ENCODE peak calls at places on chromosomes 7 and 10, in seven cellular contexts. One of them, this sample, is unnamed.

GRCh38 chr7:29039747-29040569 is 81.8 kb upstream of the TRIL start:
- DNase-seq in progenitor cell of endocrine pancreas: no peak
- DNase-seq in SK-N-SH: no peak
- DNase-seq in WTC11: no peak
- DNase-seq in CD4-positive, alpha-beta T cell: no peak
- DNase-seq in GM10248: no peak
- DNase-seq in kidney epithelial cell: no peak
- DNase-seq in this sample: no peak

GRCh38 chr10:70379581-70380176 is 2.7 kb downstream of the LRRC20 start:
- DNase-seq in progenitor cell of endocrine pancreas: no peak
- DNase-seq in SK-N-SH: peak; percentile 64
- DNase-seq in WTC11: peak; percentile 57
- DNase-seq in CD4-positive, alpha-beta T cell: no peak
- DNase-seq in GM10248: peak; percentile 53
- DNase-seq in kidney epithelial cell: no peak
- DNase-seq in this sample: no peak

GRCh38 chr7:24390376-24391157 is 106.6 kb downstream of the NPY start:
- DNase-seq in progenitor cell of endocrine pancreas: no peak
- DNase-seq in SK-N-SH: no peak
- DNase-seq in WTC11: no peak
- DNase-seq in CD4-positive, alpha-beta T cell: no peak
- DNase-seq in GM10248: no peak
- DNase-seq in kidney epithelial cell: no peak
- DNase-seq in this sample: no peak

GRCh38 chr7:72015106-72015505 is 397.0 kb downstream of the CALN1 start:
- DNase-seq in progenitor cell of endocrine pancreas: no peak
- DNase-seq in SK-N-SH: no peak
- DNase-seq in WTC11: no peak
- DNase-seq in CD4-positive, alpha-beta T cell: no peak
- DNase-seq in GM10248: no peak
- DNase-seq in kidney epithelial cell: no peak
- DNase-seq in this sample: no peak

GRCh38 chr10:12509016-12509793 is 159.9 kb downstream of the CAMK1D start:
- DNase-seq in progenitor cell of endocrine pancreas: no peak
- DNase-seq in SK-N-SH: no peak
- DNase-seq in WTC11: no peak
- DNase-seq in CD4-positive, alpha-beta T cell: no peak
- DNase-seq in GM10248: no peak
- DNase-seq in kidney epithelial cell: no peak
- DNase-seq in this sample: peak; percentile 24

GRCh38 chr7:2116086-2116810 is 116.5 kb downstream of the MAD1L1 start:
- DNase-seq in progenitor cell of endocrine pancreas: no peak
- DNase-seq in SK-N-SH: no peak
- DNase-seq in WTC11: no peak
- DNase-seq in CD4-positive, alpha-beta T cell: no peak
- DNase-seq in GM10248: no peak
- DNase-seq in kidney epithelial cell: no peak
- DNase-seq in this sample: no peak

GRCh38 chr7:158235862-158236261 is 351.8 kb downstream of the PTPRN2 start:
- DNase-seq in progenitor cell of endocrine pancreas: no peak
- DNase-seq in SK-N-SH: no peak
- DNase-seq in WTC11: no peak
- DNase-seq in CD4-positive, alpha-beta T cell: no peak
- DNase-seq in GM10248: no peak
- DNase-seq in kidney epithelial cell: no peak
- DNase-seq in this sample: no peak

GRCh38 chr7:109659261-109659660 is 1089.6 kb downstream of the DNAJB9 start:
- DNase-seq in progenitor cell of endocrine pancreas: no peak
- DNase-seq in SK-N-SH: no peak
- DNase-seq in WTC11: no peak
- DNase-seq in CD4-positive, alpha-beta T cell: no peak
- DNase-seq in GM10248: no peak
- DNase-seq in kidney epithelial cell: no peak
- DNase-seq in this sample: no peak

GRCh38 chr7:36639826-36640225 is 84.5 kb downstream of the AOAH start:
- DNase-seq in progenitor cell of endocrine pancreas: no peak
- DNase-seq in SK-N-SH: no peak
- DNase-seq in WTC11: no peak
- DNase-seq in CD4-positive, alpha-beta T cell: peak; percentile 65
- DNase-seq in GM10248: no peak
- DNase-seq in kidney epithelial cell: no peak
- DNase-seq in this sample: peak; percentile 74

GRCh38 chr10:126917375-126917774 is 12.1 kb downstream of the DOCK1 start:
- DNase-seq in progenitor cell of endocrine pancreas: no peak
- DNase-seq in SK-N-SH: peak; percentile 74
- DNase-seq in WTC11: no peak
- DNase-seq in CD4-positive, alpha-beta T cell: no peak
- DNase-seq in GM10248: no peak
- DNase-seq in kidney epithelial cell: no peak
- DNase-seq in this sample: no peak

GRCh38 chr10:108582387-108582786 is 1340.9 kb downstream of the XPNPEP1 start:
- DNase-seq in progenitor cell of endocrine pancreas: no peak
- DNase-seq in SK-N-SH: no peak
- DNase-seq in WTC11: no peak
- DNase-seq in CD4-positive, alpha-beta T cell: no peak
- DNase-seq in GM10248: no peak
- DNase-seq in kidney epithelial cell: no peak
- DNase-seq in this sample: no peak

GRCh38 chr7:101216001-101216859 is 1.2 kb downstream of the PLOD3 start:
- DNase-seq in progenitor cell of endocrine pancreas: no peak
- DNase-seq in SK-N-SH: no peak
- DNase-seq in WTC11: no peak
- DNase-seq in CD4-positive, alpha-beta T cell: no peak
- DNase-seq in GM10248: no peak
- DNase-seq in kidney epithelial cell: no peak
- DNase-seq in this sample: peak; percentile 12

GRCh38 chr7:519974-520458 is 370 bp upstream of the PDGFA start:
- DNase-seq in progenitor cell of endocrine pancreas: peak; percentile 59
- DNase-seq in SK-N-SH: peak; percentile 83
- DNase-seq in WTC11: peak; percentile 78
- DNase-seq in CD4-positive, alpha-beta T cell: no peak
- DNase-seq in GM10248: no peak
- DNase-seq in kidney epithelial cell: no peak
- DNase-seq in this sample: peak; percentile 27

GRCh38 chr10:128457136-128457535 is 330.9 kb upstream of the MKI67 start:
- DNase-seq in progenitor cell of endocrine pancreas: no peak
- DNase-seq in SK-N-SH: no peak
- DNase-seq in WTC11: no peak
- DNase-seq in CD4-positive, alpha-beta T cell: no peak
- DNase-seq in GM10248: no peak
- DNase-seq in kidney epithelial cell: no peak
- DNase-seq in this sample: no peak

GRCh38 chr7:127922661-127923060 is 108.6 kb downstream of the LRRC4 start:
- DNase-seq in progenitor cell of endocrine pancreas: no peak
- DNase-seq in SK-N-SH: no peak
- DNase-seq in WTC11: no peak
- DNase-seq in CD4-positive, alpha-beta T cell: no peak
- DNase-seq in GM10248: no peak
- DNase-seq in kidney epithelial cell: no peak
- DNase-seq in this sample: no peak

GRCh38 chr10:69451784-69452251 is 553 bp downstream of the TSPAN15 start:
- DNase-seq in progenitor cell of endocrine pancreas: peak; percentile 18
- DNase-seq in SK-N-SH: peak; percentile 41
- DNase-seq in WTC11: peak; percentile 73
- DNase-seq in CD4-positive, alpha-beta T cell: no peak
- DNase-seq in GM10248: no peak
- DNase-seq in kidney epithelial cell: no peak
- DNase-seq in this sample: peak; percentile 10

GRCh38 chr7:14691597-14692203 is 210.9 kb downstream of the DGKB start:
- DNase-seq in progenitor cell of endocrine pancreas: peak; percentile 54
- DNase-seq in SK-N-SH: peak; percentile 59
- DNase-seq in WTC11: peak; percentile 73
- DNase-seq in CD4-positive, alpha-beta T cell: peak; percentile 11
- DNase-seq in GM10248: no peak
- DNase-seq in kidney epithelial cell: no peak
- DNase-seq in this sample: peak; percentile 76

GRCh38 chr10:116669832-116670644 is 49.3 kb downstream of the PNLIPRP2 start:
- DNase-seq in progenitor cell of endocrine pancreas: peak; percentile 58
- DNase-seq in SK-N-SH: peak; percentile 77
- DNase-seq in WTC11: peak; percentile 83
- DNase-seq in CD4-positive, alpha-beta T cell: no peak
- DNase-seq in GM10248: no peak
- DNase-seq in kidney epithelial cell: no peak
- DNase-seq in this sample: no peak

GRCh38 chr7:129783097-129783919 is 169.5 kb downstream of the UBE2H start:
- DNase-seq in progenitor cell of endocrine pancreas: no peak
- DNase-seq in SK-N-SH: peak; percentile 80
- DNase-seq in WTC11: peak; percentile 40
- DNase-seq in CD4-positive, alpha-beta T cell: no peak
- DNase-seq in GM10248: no peak
- DNase-seq in kidney epithelial cell: no peak
- DNase-seq in this sample: peak; percentile 16

GRCh38 chr7:87506243-87507180 is 31.0 kb upstream of the ABCB4 start:
- DNase-seq in progenitor cell of endocrine pancreas: no peak
- DNase-seq in SK-N-SH: peak; percentile 12
- DNase-seq in WTC11: no peak
- DNase-seq in CD4-positive, alpha-beta T cell: no peak
- DNase-seq in GM10248: no peak
- DNase-seq in kidney epithelial cell: no peak
- DNase-seq in this sample: no peak

GRCh38 chr10:86644412-86645110 is 9.8 kb upstream of the OPN4 start:
- DNase-seq in progenitor cell of endocrine pancreas: no peak
- DNase-seq in SK-N-SH: peak; percentile 29
- DNase-seq in WTC11: no peak
- DNase-seq in CD4-positive, alpha-beta T cell: no peak
- DNase-seq in GM10248: peak; percentile 41
- DNase-seq in kidney epithelial cell: no peak
- DNase-seq in this sample: peak; percentile 39
- TF ChIP-seq CTCF in progenitor cell of endocrine pancreas: peak; percentile 21
- TF ChIP-seq CTCF in SK-N-SH: peak; percentile 22
- TF ChIP-seq CTCF in WTC11: no peak
- TF ChIP-seq CTCF in CD4-positive, alpha-beta T cell: no peak
- TF ChIP-seq CTCF in GM10248: peak; percentile 26
- TF ChIP-seq CTCF in kidney epithelial cell: no peak
- TF ChIP-seq CTCF in this sample: no peak

DNA sequence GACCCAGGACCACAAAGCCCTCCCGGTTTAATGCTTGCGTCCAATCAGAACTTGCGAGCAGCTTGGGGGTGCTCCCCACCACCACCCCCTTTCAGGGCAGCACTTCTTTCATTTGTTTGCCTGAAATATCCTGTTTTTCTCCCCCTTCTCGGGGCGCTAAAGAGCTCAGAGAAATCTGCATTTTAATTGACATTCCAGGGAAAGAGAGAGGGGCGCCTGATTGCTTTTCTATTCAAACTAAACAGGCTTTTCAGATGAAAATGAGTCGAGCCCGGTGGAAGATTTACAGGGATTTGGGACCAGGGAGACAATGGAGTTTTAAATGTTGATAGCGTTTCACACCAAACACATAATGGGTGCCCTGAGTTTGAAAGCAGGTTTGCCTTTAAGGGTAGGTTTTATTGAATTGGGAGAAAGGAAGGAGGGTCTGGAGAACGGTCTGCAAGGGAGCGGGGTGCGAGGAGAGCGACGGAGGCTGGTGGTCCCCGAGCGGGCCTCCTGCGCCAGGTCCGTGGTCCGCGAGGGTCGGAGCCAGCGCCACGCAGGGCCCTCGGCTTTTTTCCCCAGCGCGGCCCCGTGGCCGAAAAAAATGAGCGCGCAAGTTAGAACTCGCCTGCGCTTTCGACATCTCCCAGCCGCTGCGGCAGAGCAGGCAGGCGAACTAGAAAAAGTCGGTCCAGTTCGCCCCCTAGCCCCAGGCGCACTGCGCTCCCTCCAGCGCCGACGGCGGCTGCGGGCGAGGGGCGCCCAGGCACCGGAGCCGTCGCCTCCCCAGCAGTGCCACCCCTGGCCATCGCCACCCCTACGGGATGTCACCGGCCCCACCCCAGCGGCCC is 1.4 kb downstream of the FGFR2 start:
- DNase-seq in progenitor cell of endocrine pancreas: peak; percentile 30
- DNase-seq in SK-N-SH: no peak
- DNase-seq in WTC11: peak; percentile 52
- DNase-seq in CD4-positive, alpha-beta T cell: no peak
- DNase-seq in GM10248: no peak
- DNase-seq in kidney epithelial cell: no peak
- DNase-seq in this sample: no peak
- TF ChIP-seq CTCF in progenitor cell of endocrine pancreas: peak; percentile 21
- TF ChIP-seq CTCF in SK-N-SH: no peak
- TF ChIP-seq CTCF in WTC11: no peak
- TF ChIP-seq CTCF in CD4-positive, alpha-beta T cell: no peak
- TF ChIP-seq CTCF in GM10248: no peak
- TF ChIP-seq CTCF in kidney epithelial cell: peak; percentile 33
- TF ChIP-seq CTCF in this sample: no peak

DNA sequence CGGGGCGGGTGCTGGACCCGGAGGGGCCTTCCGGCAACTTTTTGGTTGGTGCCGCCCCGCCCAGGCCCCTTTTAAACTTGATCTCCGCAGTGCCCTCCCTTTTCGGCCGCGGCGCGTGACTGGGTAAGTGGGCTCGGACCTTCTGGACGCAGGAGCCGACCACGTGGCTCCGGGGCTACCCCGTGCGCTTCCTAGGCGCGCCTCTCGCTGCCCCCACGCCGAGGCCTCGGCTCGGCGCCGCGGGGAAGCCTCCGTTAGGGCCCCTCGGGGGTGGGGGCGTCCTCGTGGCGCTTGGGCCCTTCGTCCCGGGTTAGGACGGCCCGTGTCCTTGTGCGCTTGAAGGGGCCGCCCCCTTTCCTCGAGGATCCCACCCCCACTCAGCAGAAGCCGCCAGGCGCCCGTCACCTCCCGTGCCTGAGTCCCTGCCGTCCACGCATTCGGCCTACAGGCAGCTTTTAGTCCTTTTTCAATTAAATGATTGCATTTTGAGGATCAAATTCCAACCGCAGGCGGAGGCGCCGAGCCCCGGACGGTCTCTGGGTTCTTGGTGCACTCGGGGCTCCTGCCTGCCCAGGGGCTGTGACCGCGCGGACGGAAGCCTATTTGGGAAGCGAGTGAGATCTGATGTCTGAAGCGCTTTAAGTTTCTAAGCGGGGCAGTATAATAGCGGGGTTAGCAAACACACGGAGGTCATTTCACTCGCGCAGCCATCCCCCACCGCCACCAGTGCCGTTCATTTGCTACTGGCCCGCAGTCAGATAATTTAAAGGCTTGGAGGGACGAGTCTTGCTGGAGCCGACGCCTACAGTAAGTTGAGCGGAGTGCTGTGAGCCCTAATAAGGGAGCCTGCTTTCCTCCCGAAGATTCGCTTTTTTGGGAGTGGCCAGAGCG is 31.8 kb upstream of the TOMM7 start:
- DNase-seq in progenitor cell of endocrine pancreas: peak; percentile 37
- DNase-seq in SK-N-SH: peak; percentile 29
- DNase-seq in WTC11: peak; percentile 84
- DNase-seq in CD4-positive, alpha-beta T cell: peak; percentile 71
- DNase-seq in GM10248: peak; percentile 96
- DNase-seq in kidney epithelial cell: no peak
- DNase-seq in this sample: peak; percentile 87
- TF ChIP-seq CTCF in progenitor cell of endocrine pancreas: peak; percentile 85
- TF ChIP-seq CTCF in SK-N-SH: peak; percentile 13
- TF ChIP-seq CTCF in WTC11: no peak
- TF ChIP-seq CTCF in CD4-positive, alpha-beta T cell: peak; percentile 71
- TF ChIP-seq CTCF in GM10248: no peak
- TF ChIP-seq CTCF in kidney epithelial cell: no peak
- TF ChIP-seq CTCF in this sample: peak; percentile 87

DNA sequence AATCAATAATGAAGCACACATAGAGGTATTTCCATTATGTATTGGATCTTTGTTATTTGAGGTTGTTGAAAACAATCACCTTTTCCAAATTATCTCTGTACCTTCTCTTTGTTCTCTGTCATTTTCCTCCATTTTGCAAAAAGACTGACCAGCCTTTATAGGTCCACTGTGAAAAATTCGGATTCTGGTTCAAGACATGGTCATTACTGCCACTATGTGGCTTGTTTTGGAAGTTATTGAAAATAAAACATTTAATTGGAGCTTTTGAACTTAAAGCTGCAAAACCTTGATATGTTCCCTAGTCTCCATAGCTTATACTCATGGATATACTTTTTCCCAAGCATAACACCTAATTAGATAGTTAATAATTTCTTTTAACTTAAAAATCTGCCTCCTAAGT is 1094.4 kb downstream of the NRG3 start:
- DNase-seq in progenitor cell of endocrine pancreas: no peak
- DNase-seq in SK-N-SH: peak; percentile 14
- DNase-seq in WTC11: no peak
- DNase-seq in CD4-positive, alpha-beta T cell: no peak
- DNase-seq in GM10248: no peak
- DNase-seq in kidney epithelial cell: no peak
- DNase-seq in this sample: no peak
- TF ChIP-seq CTCF in progenitor cell of endocrine pancreas: peak; percentile 49
- TF ChIP-seq CTCF in SK-N-SH: peak; percentile 74
- TF ChIP-seq CTCF in WTC11: no peak
- TF ChIP-seq CTCF in CD4-positive, alpha-beta T cell: no peak
- TF ChIP-seq CTCF in GM10248: peak; percentile 37
- TF ChIP-seq CTCF in kidney epithelial cell: peak; percentile 22
- TF ChIP-seq CTCF in this sample: no peak

This sample was measured in activated CD8-positive, alpha-beta T cell treated with anti-CD3 and anti-CD28 coated beads for 36 hours.